ENCODE peak calls at places on chromosomes 16 and 17, in five cellular contexts. M is lower leg skin, N is ovary, A is sigmoid colon, V is adrenal gland. X is an unnamed sample.

GRCh38 chr17:16938031-16938430 is 33.9 kb downstream of the TNFRSF13B start:
- DNase-seq in V (no peak), M (no peak), A (no peak), N (no peak), X (no peak)

GRCh38 chr16:81505011-81505660 is 60.5 kb downstream of the CMIP start:
- DNase-seq in V (no peak), M (no peak), A (no peak), N (no peak), X (no peak)

GRCh38 chr17:66459811-66460270 is 157.4 kb downstream of the PRKCA start:
- DNase-seq in A (peak), N (peak), M (peak), V (peak), X (peak)

GRCh38 chr16:72371307-72372081 is 199.5 kb upstream of the PMFBP1 start:
- DNase-seq in A (no peak), N (no peak), M (no peak), V (no peak), X (peak)

GRCh38 chr16:11236855-11237254 is 19.1 kb downstream of the SOCS1 start:
- DNase-seq in M (no peak), V (no peak), A (no peak), N (no peak), X (no peak)

GRCh38 chr16:23833504-23833903 is 2.3 kb upstream of the PRKCB start:
- DNase-seq in V (no peak), N (no peak), A (no peak), M (no peak), X (no peak)

GRCh38 chr17:9239260-9239820 is 218.0 kb downstream of the NTN1 start:
- DNase-seq in N (no peak), A (no peak), V (no peak), M (no peak), X (no peak)

GRCh38 chr16:70437017-70437581 is 1.8 kb downstream of the ST3GAL2 start:
- DNase-seq in A (no peak), N (peak), M (no peak), V (no peak), X (no peak)

GRCh38 chr17:21463204-21463661 is 87.1 kb downstream of the KCNJ12 start:
- DNase-seq in N (no peak), V (no peak), M (no peak), A (no peak), X (no peak)

GRCh38 chr17:48510761-48511604 is 19.8 kb downstream of the HOXB1 start:
- DNase-seq in N (no peak), V (no peak), A (no peak), M (no peak), X (no peak)

GRCh38 chr16:63978240-63978639 is 1143.6 kb downstream of the CDH11 start:
- DNase-seq in A (no peak), V (no peak), M (no peak), N (no peak), X (no peak)

DNA sequence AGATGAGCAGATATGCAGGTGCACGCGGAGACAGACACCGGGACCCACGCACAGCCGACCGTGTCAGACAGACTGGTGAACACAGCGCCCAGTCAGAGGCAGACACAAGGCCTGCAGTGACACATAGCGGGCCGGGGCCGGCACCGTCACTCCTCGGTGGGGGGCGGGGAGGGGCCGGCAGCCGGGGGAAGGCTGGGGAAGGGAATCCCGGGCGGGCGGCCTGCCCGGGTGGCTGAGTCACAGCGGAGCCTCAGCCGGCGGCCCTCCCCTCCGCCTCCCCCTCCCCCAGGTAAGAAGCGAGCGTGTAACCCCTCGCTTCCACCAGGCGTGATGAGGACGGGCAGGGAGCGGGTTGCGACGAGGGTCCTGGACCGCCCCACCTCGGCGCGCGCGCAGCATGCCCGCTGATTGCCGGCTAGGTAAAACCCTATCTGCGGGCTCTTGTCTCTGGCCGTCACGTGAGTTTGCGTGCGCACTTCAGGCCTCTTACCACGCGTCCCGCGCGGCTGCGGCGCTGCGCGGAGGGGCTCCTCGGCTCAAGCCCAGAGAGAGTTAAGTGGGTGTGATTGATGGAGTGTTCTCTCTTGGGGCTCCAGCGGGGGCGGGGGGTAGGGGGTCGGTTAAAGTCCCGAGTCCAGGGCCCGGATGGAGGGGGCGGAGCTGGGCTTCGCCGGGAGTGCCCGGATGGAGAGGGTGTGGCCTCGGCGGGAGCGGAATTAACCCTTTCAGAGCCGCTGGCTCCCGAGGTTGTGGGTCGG is 7.8 kb downstream of the KDM6B start:
- DNase-seq in M (peak), N (peak), V (peak), A (peak), X (peak)
- TF ChIP-seq POLR2A in M (no peak), N (no peak), V (peak), A (no peak), X (peak)

DNA sequence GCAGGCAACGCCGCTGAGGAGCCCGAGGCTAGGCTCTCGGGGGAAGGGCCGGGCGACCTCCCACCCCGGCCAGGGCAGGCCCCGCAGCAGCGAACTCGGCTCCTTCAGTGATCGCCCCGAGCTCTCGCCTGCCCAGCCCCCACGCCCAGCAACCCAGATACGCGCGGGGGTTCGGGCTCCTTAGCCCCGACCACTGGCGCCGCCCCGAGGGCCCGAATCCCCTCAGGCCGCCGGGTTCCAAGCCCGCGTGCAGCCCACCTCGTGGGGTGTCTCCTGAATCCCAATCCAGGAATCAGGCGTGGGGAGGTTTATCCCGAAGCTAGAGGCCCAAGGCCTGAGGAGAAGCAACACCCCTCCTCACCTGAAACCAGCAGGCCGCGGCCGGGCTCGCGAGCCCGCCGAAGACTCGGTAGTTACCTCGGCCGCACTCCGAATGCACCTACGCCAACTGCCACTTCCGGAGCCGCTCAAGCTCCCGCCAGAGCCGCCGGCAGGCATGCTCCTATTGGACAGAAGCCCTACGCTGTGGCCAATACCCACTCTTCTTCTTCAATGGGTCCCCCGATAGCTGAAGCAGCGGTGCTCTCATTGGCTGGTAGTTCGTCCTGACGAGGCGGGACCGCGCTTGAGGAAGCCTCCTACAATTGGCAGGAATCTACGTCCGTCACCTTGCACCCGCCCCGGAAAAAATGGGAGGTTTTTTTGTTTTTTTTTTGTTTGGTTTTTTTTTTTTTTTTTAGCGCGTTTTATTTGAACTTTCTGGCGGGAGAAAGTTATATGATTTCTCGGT is at the start of gene RFWD3:
- DNase-seq in V (peak), A (peak), M (peak), N (peak), X (peak)
- TF ChIP-seq POLR2A in V (peak), A (peak), M (no peak), N (no peak), X (peak)

DNA sequence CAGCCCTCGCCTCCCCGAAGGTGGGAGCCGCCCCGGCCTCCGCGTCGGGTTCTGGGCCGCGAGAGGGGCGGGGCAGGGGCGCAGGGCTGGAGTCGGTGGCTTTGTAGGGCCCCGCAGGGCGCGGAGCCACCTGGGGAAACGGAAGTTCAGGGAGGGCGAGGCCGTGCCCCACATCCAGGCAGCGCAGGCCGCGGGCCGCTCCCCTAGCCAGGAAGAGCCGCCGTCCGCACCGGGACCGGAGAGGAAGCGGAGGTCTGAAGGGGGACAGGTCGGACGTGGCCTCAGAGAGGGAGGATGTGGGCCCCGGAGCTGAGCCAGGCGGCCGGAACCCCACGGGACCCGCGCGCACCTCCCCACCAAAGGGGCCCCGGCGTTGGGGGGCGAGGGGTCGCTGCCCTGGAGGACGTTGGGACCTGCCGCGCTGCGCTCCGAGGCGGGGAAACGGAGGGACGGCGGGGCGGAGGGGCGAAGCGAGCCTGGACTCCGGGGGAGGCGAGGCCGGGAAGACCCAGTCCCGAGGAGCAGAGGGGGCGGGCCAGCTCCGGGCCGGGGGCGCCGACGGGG is 482 bp upstream of the SLC16A3 start:
- DNase-seq in A (peak), N (no peak), M (no peak), V (no peak), X (no peak)
- TF ChIP-seq POLR2A in A (no peak), N (no peak), M (no peak), V (no peak), X (no peak)

DNA sequence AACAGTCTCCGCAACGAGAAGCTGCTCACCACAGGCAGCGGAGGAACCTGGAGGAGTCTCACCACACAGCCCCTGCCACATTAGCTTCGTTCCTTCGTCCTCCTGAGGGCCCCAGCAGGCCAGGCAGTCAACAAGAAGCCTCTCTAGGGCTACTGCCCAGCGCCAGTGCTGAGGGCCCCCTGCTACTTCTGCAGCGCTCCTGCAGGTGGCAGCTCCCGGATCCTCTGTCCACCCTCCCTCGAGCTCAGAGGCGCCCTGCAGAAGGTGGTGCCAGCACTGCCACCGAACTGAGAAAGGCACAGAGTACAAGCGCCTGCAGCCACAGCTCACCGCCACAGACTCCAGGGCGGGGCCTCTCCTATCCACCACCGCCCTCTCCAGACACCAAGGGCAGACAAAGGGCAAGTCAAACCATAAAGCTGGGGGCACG is 27.3 kb downstream of the KDM8 start:
- DNase-seq in N (no peak), V (no peak), M (no peak), A (no peak), X (no peak)
- TF ChIP-seq POLR2A in N (no peak), V (no peak), M (no peak), A (no peak), X (no peak)

GRCh38 chr16:22257440-22257839 is 39.8 kb upstream of the POLR3E start:
- DNase-seq in V (no peak), N (no peak), A (no peak), M (no peak), X (no peak)

GRCh38 chr16:22255335-22255734 is 41.9 kb upstream of the POLR3E start:
- DNase-seq in A (no peak), V (no peak), M (no peak), N (no peak), X (no peak)

GRCh38 chr16:22250522-22250921 is 44.4 kb downstream of the EEF2K start:
- DNase-seq in A (no peak), V (peak), N (no peak), M (no peak), X (peak)

GRCh38 chr16:22253272-22253671 is 43.9 kb upstream of the POLR3E start:
- DNase-seq in M (no peak), V (no peak), A (no peak), N (no peak), X (no peak)

DNA sequence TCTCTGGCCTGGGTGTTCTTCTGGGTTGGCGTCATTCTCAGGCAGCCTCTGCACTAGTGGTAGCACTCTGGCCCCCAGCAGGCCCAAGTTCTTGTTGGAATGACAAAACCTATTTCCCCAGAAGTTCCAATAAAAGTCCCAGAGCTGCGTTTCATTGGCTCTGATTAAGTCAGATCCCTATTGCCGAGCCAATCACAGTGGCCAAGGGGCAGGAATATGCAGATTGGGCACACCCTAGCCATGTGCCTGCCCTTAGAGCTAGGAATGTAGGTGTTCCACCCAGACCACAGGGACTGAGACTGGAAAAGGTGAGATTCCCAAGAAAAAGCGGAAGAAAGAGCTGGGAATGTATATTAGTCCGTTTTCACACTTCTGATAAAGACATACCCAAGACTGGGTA is 44.9 kb upstream of the POLR3E start:
- DNase-seq in A (no peak), V (no peak), M (no peak), N (no peak), X (no peak)
- TF ChIP-seq POLR2A in A (no peak), V (no peak), M (no peak), N (no peak), X (no peak)

DNA sequence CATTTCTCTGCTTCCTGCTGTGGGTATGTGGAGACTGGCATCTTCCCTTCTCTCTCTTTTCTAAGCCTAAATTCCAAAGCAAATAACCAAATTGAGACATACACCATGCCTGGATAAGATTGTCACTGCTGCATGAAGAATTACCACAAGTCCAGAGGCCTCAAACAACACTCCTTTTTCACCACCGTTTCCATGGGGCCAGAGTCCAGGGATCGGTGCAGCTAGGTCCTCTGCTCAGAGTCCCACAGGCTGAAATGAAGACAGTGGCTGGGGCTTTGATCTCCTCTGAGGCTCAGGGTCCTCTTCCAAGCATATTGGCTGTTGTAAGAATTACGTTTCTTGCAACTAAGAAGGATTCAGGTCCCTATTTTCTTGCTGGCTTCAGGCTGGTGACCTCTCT is 130.4 kb downstream of the SLC39A11 start:
- DNase-seq in V (no peak), A (no peak), M (no peak), N (no peak), X (no peak)
- TF ChIP-seq POLR2A in V (no peak), A (no peak), M (no peak), N (no peak), X (no peak)

DNA sequence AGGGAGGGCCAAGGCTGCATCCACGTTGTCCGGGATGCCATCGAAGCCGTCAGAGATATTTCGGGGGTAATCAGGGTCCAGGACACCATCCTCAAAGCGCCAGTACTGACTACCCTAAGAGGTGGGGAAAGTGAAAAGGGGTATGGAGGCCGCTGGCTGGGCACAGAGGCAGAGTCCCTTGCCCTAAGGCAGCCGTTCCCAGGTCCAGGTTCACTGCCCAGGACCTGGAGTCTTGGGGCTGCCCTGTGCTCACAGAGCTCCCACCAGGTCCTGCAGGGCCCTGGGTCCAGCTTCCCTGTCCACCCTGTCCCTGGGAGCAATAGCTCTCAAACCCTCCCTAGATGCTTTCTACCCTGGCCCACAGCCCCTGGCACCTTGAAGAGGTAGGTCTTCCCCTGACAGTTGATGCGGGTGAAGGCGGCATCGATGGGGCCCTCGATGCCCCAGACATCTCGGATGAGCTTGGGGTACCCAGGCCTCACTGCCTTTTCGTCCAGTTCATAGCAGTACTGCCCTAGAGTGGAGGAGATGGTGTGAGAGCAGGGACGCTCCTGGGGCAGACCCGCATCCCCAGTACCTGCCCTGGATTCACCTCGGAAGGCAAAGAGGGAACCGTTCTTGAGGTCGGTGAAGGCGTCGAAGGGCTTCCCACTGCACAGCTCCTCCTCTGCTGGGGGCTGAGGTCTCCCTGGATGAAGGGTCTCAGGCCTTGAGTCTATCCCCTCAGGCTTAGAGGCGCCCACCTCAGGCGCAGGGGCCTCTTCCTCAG is 1.0 kb downstream of the VTN start:
- DNase-seq in M (no peak), A (no peak), V (no peak), N (no peak), X (no peak)
- TF ChIP-seq POLR2A in M (no peak), A (no peak), V (no peak), N (no peak), X (no peak)

GRCh38 chr16:3059723-3060242 is 5.7 kb upstream of the IL32 start:
- DNase-seq in V (no peak), N (no peak), M (no peak), A (no peak), X (no peak)

GRCh38 chr16:3060339-3061127 is 4.9 kb upstream of the IL32 start:
- DNase-seq in M (no peak), A (no peak), N (no peak), V (no peak), X (no peak)

GRCh38 chr16:3057181-3058166 is 8.0 kb upstream of the IL32 start:
- DNase-seq in N (no peak), V (no peak), A (no peak), M (no peak), X (no peak)

GRCh38 chr16:3058173-3059030 is 7.0 kb upstream of the IL32 start:
- DNase-seq in M (no peak), N (peak), V (no peak), A (peak), X (no peak)

GRCh38 chr16:3059041-3059722 is 6.3 kb upstream of the IL32 start:
- DNase-seq in V (peak), N (peak), A (peak), M (peak), X (peak)
- TF ChIP-seq POLR2A in V (peak), N (no peak), A (no peak), M (no peak), X (peak)

X was measured in H54.